ENCODE peak calls at places on chromosomes 5 and 9, in six cellular contexts. R, L, Q, O, D and H are unnamed samples.

GRCh38 chr9:86054695-86055094 is 44.7 kb downstream of the GOLM1 start:
- DNase-seq in D (no peak), O (no peak), L (no peak), Q (no peak), R (no peak), H (no peak)

GRCh38 chr9:96202971-96203780 is 98.8 kb downstream of the HSD17B3 start:
- DNase-seq in R (no peak), Q (peak), L (no peak), O (no peak), D (no peak), H (no peak)

GRCh38 chr9:34552986-34553385 is 30.2 kb upstream of the ENHO start:
- DNase-seq in L (no peak), D (no peak), Q (no peak), O (no peak), R (no peak), H (no peak)

GRCh38 chr9:2179557-2179956 is 164.4 kb downstream of the SMARCA2 start:
- DNase-seq in Q (no peak), D (no peak), R (no peak), L (no peak), O (no peak), H (peak)

GRCh38 chr9:97714435-97714834 is 17.3 kb upstream of the XPA start:
- DNase-seq in Q (no peak), O (peak), R (no peak), D (no peak), L (peak), H (no peak)

GRCh38 chr5:175897285-175897684 is 25.9 kb downstream of the CPLX2 start:
- DNase-seq in D (no peak), Q (no peak), O (no peak), L (no peak), R (no peak), H (no peak)

GRCh38 chr9:8858250-8859161 is 1058.9 kb upstream of the DMAC1 start:
- DNase-seq in Q (peak), D (no peak), L (no peak), R (no peak), O (peak), H (no peak)

GRCh38 chr5:7320641-7321170 is 75.2 kb upstream of the ADCY2 start:
- DNase-seq in D (no peak), O (no peak), R (no peak), L (no peak), Q (no peak), H (no peak)

GRCh38 chr5:136006767-136007251 is 22.0 kb upstream of the TGFBI start:
- DNase-seq in D (no peak), R (no peak), O (peak), L (peak), Q (no peak), H (peak)

GRCh38 chr9:6153425-6153824 is 62.2 kb upstream of the IL33 start:
- DNase-seq in Q (no peak), O (no peak), D (no peak), L (peak), R (no peak), H (no peak)

GRCh38 chr5:139946006-139946405 is 97.1 kb downstream of the NRG2 start:
- DNase-seq in R (no peak), D (no peak), Q (no peak), L (no peak), O (no peak), H (no peak)

GRCh38 chr5:88484367-88484766 is 215.7 kb upstream of the TMEM161B start:
- DNase-seq in R (no peak), L (no peak), O (no peak), Q (no peak), D (no peak), H (no peak)

GRCh38 chr5:6636293-6636692 is 3.1 kb downstream of the SRD5A1 start:
- DNase-seq in O (no peak), Q (no peak), D (no peak), L (no peak), R (no peak), H (no peak)

GRCh38 chr5:141747646-141748229 is 65.7 kb upstream of the ARAP3 start:
- DNase-seq in Q (no peak), L (no peak), D (no peak), O (no peak), R (no peak), H (no peak)

GRCh38 chr5:78492650-78493049 is 132.2 kb downstream of the SCAMP1 start:
- DNase-seq in L (no peak), Q (no peak), O (no peak), R (no peak), D (no peak), H (no peak)

GRCh38 chr9:34662544-34663295 is at the start of gene CCL27:
- DNase-seq in L (no peak), R (no peak), O (no peak), Q (no peak), D (no peak), H (no peak)

GRCh38 chr9:119790022-119790421 is 420.8 kb upstream of the BRINP1 start:
- DNase-seq in R (no peak), L (no peak), O (no peak), Q (no peak), D (no peak), H (no peak)

GRCh38 chr9:15697459-15697858 is 144.6 kb downstream of the CCDC171 start:
- DNase-seq in R (no peak), D (no peak), Q (no peak), O (peak), L (peak), H (peak)

GRCh38 chr5:16784843-16785791 is 151.0 kb downstream of the MYO10 start:
- DNase-seq in O (no peak), L (peak), D (no peak), Q (no peak), R (no peak), H (no peak)

GRCh38 chr5:125302577-125302976 is 556.1 kb upstream of the ZNF608 start:
- DNase-seq in Q (no peak), O (no peak), D (no peak), L (no peak), R (no peak), H (no peak)

GRCh38 chr9:123929177-123929869 is 603 bp downstream of the DENND1A start:
- DNase-seq in O (no peak), D (no peak), R (no peak), Q (peak), L (no peak), H (peak)

GRCh38 chr5:142360607-142361120 is 35.8 kb upstream of the SPRY4 start:
- DNase-seq in R (no peak), D (no peak), L (peak), O (peak), Q (peak), H (no peak)

GRCh38 chr5:35213608-35214007 is 16.7 kb downstream of the PRLR start:
- DNase-seq in L (no peak), R (no peak), O (no peak), Q (no peak), D (no peak), H (peak)

GRCh38 chr5:132134384-132134783 is 60.8 kb downstream of the CSF2 start:
- DNase-seq in O (peak), L (peak), R (no peak), Q (no peak), D (no peak), H (no peak)

GRCh38 chr9:102779341-102779740 is 215.8 kb upstream of the CYLC2 start:
- DNase-seq in R (no peak), L (no peak), Q (no peak), O (no peak), D (no peak), H (no peak)

GRCh38 chr5:2920312-2920711 is 168.8 kb upstream of the IRX2 start:
- DNase-seq in O (no peak), L (no peak), Q (no peak), R (no peak), D (no peak), H (no peak)

GRCh38 chr9:76044420-76044819 is 153.9 kb downstream of the PCSK5 start:
- DNase-seq in D (no peak), Q (no peak), L (peak), R (no peak), O (no peak), H (peak)

GRCh38 chr9:16784002-16784401 is 86.5 kb downstream of the BNC2 start:
- DNase-seq in Q (no peak), R (no peak), L (no peak), O (no peak), D (no peak), H (no peak)

GRCh38 chr5:14397717-14398116 is 183.9 kb upstream of the OTULINL start:
- DNase-seq in D (no peak), R (no peak), O (peak), Q (no peak), L (peak), H (no peak)

GRCh38 chr5:74639538-74640449 is 734 bp downstream of the ENC1 start:
- DNase-seq in R (no peak), Q (peak), L (peak), O (peak), D (no peak), H (peak)

GRCh38 chr5:135551593-135552447 is 16.1 kb upstream of the NEUROG1 start:
- DNase-seq in D (no peak), Q (peak), R (no peak), O (peak), L (peak), H (peak)

GRCh38 chr9:33718987-33719386 is 76.4 kb upstream of the PRSS3 start:
- DNase-seq in O (no peak), D (no peak), L (peak), Q (no peak), R (no peak), H (no peak)

GRCh38 chr9:136784249-136784996 is 6.7 kb upstream of the TMEM141 start:
- DNase-seq in O (peak), D (no peak), Q (no peak), L (no peak), R (no peak), H (no peak)

GRCh38 chr5:43066231-43066798 is 26.2 kb upstream of the ANXA2R start:
- DNase-seq in Q (peak), L (peak), D (no peak), R (peak), O (peak), H (peak)

DNA sequence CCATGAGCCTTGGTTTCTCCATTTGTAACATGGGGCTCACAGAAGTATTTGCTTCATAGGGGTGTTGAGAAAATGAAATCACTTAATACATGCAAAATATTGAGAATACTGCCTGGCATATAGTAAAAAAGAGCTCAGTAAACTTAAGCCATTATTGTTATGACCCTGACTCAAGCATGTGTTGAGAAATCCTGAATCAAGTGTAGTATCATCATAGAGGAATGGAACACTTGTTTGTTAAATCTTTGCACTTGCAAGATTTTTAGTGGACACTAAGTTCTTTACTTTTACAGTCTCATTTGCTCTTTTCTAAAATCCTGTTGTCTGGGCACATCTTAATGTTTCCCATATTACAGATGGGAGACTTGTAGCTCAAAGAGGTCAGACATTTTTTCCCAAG is 249.8 kb upstream of the TNC start:
- DNase-seq in R (no peak), Q (no peak), D (no peak), L (peak), O (peak), H (no peak)
- H3K18ac ChIP-seq in R (no peak), Q (no peak), D (no peak), L (peak), O (no peak), H (no peak)

DNA sequence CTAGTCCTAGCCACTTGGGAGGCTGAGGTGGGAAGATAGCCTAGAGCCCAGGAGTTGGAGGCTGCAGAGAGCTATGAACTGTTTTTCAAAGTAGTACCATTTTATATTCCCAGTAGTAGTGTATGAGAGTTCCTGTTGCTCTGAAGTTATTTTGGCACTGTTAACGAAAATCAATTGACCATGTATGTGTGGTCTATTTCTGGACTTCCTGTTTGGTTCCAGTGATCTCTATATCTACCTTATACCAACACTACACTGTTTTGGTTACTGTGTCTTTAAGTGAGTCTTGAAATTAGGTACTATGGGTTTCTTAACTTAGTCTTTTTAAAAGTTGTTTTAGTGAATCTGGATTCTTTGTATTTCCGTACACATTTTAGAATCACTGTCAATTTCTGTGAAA is 13.6 kb downstream of the SLF1 start:
- DNase-seq in Q (no peak), D (no peak), L (no peak), O (no peak), R (no peak), H (no peak)
- H4K91ac ChIP-seq in Q (no peak), D (no peak), L (no peak), O (no peak), R (no peak), H (no peak)

DNA sequence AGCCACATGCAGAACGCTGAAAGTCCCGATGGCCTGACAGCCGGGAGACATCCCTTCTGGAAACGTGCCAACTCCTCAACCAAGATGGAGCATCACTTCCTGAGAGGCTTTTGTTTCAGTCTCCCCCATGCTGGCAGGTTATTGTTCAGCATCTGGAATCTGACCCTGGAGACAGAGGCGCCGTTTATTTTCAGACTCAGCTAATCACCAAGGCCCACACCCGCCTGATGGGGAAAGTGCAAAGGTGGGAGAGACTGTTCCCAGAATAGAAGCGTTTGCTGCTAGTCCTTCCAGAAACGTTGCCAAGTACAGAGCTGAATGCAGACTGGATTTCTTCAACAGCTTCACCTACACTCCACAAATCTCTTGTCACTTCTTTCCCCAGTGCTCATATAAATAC is 41.8 kb upstream of the S1PR3 start:
- DNase-seq in Q (no peak), R (no peak), L (peak), O (peak), D (no peak), H (no peak)
- H3K27ac ChIP-seq in Q (no peak), R (no peak), L (no peak), O (no peak), D (no peak), H (no peak)

DNA sequence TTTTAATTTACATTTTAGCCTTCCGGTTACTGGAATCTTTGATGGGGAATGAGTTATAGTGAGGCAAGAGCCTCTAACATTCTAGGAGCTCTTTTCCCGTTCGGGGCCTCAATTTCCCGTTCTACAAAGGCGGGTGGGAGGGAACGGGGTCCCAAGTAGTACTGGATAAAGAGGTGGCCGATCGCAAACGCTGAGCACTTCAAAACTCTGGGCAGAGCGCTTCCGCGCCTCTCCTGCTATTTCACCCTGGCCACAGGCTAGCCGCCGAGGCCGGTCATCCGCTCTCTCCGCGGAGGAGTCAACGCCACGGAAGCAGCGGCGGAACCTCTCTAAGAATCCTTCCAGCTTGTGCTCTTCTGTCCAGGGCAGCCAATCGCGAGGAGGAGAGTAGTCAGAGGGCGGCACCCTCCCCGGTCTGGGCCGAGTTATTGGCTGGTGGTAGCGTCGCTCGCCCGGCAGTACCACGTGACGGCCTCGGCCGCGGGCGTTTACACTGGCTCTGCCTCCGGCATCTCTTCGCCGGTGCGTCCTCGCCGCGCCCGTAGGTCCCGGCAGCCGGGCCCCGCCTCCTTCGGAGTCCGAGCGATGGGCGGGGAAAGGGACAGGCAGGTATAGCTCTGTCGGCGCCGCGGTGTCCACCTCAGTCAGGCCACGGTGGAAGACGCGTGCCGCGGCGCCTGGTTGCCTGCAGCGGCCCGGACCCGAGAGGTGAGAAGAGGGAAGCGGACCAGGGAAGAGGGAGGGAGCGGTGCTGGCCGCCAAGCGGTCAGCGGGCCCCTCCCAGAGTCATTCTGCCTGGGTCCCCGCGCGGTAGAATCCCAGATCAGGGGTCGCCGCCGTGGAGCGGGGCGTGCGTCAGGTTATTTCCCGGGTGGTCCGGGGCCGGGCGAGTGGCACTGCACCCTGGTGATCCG is at the start of gene SLC26A2:
- DNase-seq in O (peak), D (peak), R (peak), Q (peak), L (peak), H (peak)
- H3K18ac ChIP-seq in O (peak), D (no peak), R (peak), Q (no peak), L (peak), H (peak)

GRCh38 chr9:95137587-95138145 is 179.8 kb downstream of the FANCC start:
- DNase-seq in L (no peak), O (no peak), D (no peak), Q (no peak), R (no peak), H (no peak)
- H4K91ac ChIP-seq in L (no peak), O (no peak), D (peak), Q (no peak), R (no peak), H (no peak)

GRCh38 chr9:13934411-13934810 is 379.5 kb downstream of the NFIB start:
- DNase-seq in Q (no peak), D (no peak), R (no peak), L (no peak), O (no peak), H (no peak)

GRCh38 chr9:13941686-13942085 is 372.3 kb downstream of the NFIB start:
- DNase-seq in Q (no peak), O (no peak), D (no peak), R (no peak), L (peak), H (no peak)

GRCh38 chr9:13942695-13943094 is 371.2 kb downstream of the NFIB start:
- DNase-seq in Q (no peak), R (no peak), O (peak), D (no peak), L (peak), H (peak)

GRCh38 chr9:13943176-13943575 is 370.8 kb downstream of the NFIB start:
- DNase-seq in R (no peak), Q (no peak), L (no peak), D (no peak), O (no peak), H (no peak)

GRCh38 chr9:13939129-13939528 is 374.8 kb downstream of the NFIB start:
- DNase-seq in D (no peak), O (peak), Q (no peak), R (no peak), L (peak), H (no peak)
- H3K27ac ChIP-seq in D (no peak), O (no peak), Q (no peak), R (no peak), L (no peak), H (no peak)

GRCh38 chr9:89543621-89544279 is 45.8 kb upstream of the SEMA4D start:
- DNase-seq in L (no peak), Q (no peak), O (no peak), R (no peak), D (no peak), H (no peak)
- H3K18ac ChIP-seq in L (no peak), Q (no peak), O (no peak), R (no peak), D (no peak), H (no peak)

GRCh38 chr5:177523711-177524538 is 7.2 kb upstream of the DDX41 start:
- DNase-seq in D (no peak), Q (no peak), O (no peak), R (no peak), L (no peak), H (no peak)
- H4K91ac ChIP-seq in D (no peak), Q (no peak), O (no peak), R (no peak), L (no peak), H (no peak)